ENCODE peak calls at places on chromosomes 2 and 18, in four cellular contexts. U is NCI-H774, M is lung, D is globus pallidus. Z is an unnamed sample.

GRCh38 chr2:235677276-235677788 is 183.5 kb downstream of the AGAP1 start:
- DNase-seq in D (no peak), M (no peak), U (no peak), Z (no peak)

GRCh38 chr2:25618676-25619075 is 54.7 kb downstream of the DTNB start:
- DNase-seq in M (no peak), D (no peak), U (peak; percentile 66), Z (no peak)

GRCh38 chr2:158990397-158991209 is 22.2 kb downstream of the TANC1 start:
- DNase-seq in D (no peak), M (no peak), U (no peak), Z (no peak)

GRCh38 chr2:172357442-172357841 is 69.9 kb upstream of the ITGA6 start:
- DNase-seq in M (no peak), U (no peak), D (no peak), Z (peak; percentile 14)

GRCh38 chr2:217899231-217900009 is 103.4 kb downstream of the TNS1 start:
- DNase-seq in D (no peak), U (peak; percentile 8), M (peak; percentile 82), Z (peak; percentile 50)

GRCh38 chr2:102155131-102155702 is 12.7 kb downstream of the IL1R1 start:
- DNase-seq in D (no peak), U (no peak), M (no peak), Z (no peak)

GRCh38 chr2:226423498-226423960 is 376.1 kb downstream of the IRS1 start:
- DNase-seq in U (no peak), M (peak; percentile 28), D (peak; percentile 32), Z (peak; percentile 68)

GRCh38 chr18:56511996-56512395 is 126.4 kb downstream of the TXNL1 start:
- DNase-seq in D (no peak), U (no peak), M (no peak), Z (no peak)

GRCh38 chr2:84807063-84807485 is 73.8 kb downstream of the TRABD2A start:
- DNase-seq in D (no peak), U (no peak), M (peak; percentile 81), Z (peak; percentile 87)

GRCh38 chr2:84495539-84496146 is 20.7 kb upstream of the DNAH6 start:
- DNase-seq in D (peak; percentile 64), M (peak; percentile 38), U (peak; percentile 35), Z (peak; percentile 64)

GRCh38 chr2:144454466-144455287 is 65.2 kb downstream of the ZEB2 start:
- DNase-seq in M (no peak), D (peak; percentile 52), U (no peak), Z (no peak)

GRCh38 chr2:54634564-54635511 is 88.6 kb upstream of the EML6 start:
- DNase-seq in U (no peak), M (no peak), D (no peak), Z (no peak)

GRCh38 chr2:53379547-53379946 is 388.1 kb upstream of the CHAC2 start:
- DNase-seq in M (no peak), D (no peak), U (no peak), Z (no peak)

GRCh38 chr2:106695919-106696318 is 190.0 kb downstream of the ST6GAL2 start:
- DNase-seq in U (no peak), M (no peak), D (no peak), Z (no peak)

GRCh38 chr2:209468796-209469325 is 45.0 kb downstream of the MAP2 start:
- DNase-seq in M (no peak), D (no peak), U (no peak), Z (no peak)

GRCh38 chr2:113202305-113203216 is 28.8 kb downstream of the PSD4 start:
- DNase-seq in U (no peak), D (no peak), M (no peak), Z (no peak)

GRCh38 chr2:219253753-219254589 is at the start of gene TUBA4A:
- DNase-seq in U (peak; percentile 75), D (peak; percentile 78), M (peak; percentile 84), Z (peak; percentile 85)

GRCh38 chr2:20661981-20662937 is 4.7 kb upstream of the GDF7 start:
- DNase-seq in D (no peak), U (no peak), M (no peak), Z (no peak)

GRCh38 chr2:10326151-10326616 is 23.5 kb downstream of the HPCAL1 start:
- DNase-seq in M (no peak), D (no peak), U (no peak), Z (no peak)

GRCh38 chr2:37168217-37168981 is 11.6 kb upstream of the EIF2AK2 start:
- DNase-seq in U (no peak), D (no peak), M (no peak), Z (peak; percentile 71)

GRCh38 chr2:132760971-132761370 is 91.0 kb upstream of the LYPD1 start:
- DNase-seq in D (no peak), U (no peak), M (no peak), Z (no peak)

GRCh38 chr2:219433666-219434467 is 776 bp upstream of the SPEG start:
- DNase-seq in D (no peak), M (no peak), U (no peak), Z (peak; percentile 73)

GRCh38 chr18:59957957-59958356 is 58.2 kb downstream of the PMAIP1 start:
- DNase-seq in D (no peak), M (no peak), U (peak; percentile 86), Z (peak; percentile 96)

GRCh38 chr2:225937625-225938024 is 538.1 kb downstream of the NYAP2 start:
- DNase-seq in D (no peak), U (no peak), M (no peak), Z (peak; percentile 29)

GRCh38 chr2:164792316-164793127 is 49.1 kb downstream of the COBLL1 start:
- DNase-seq in U (no peak), D (no peak), M (no peak), Z (peak; percentile 44)

GRCh38 chr2:202043473-202043872 is 9.8 kb downstream of the FZD7 start:
- DNase-seq in M (no peak), D (no peak), U (no peak), Z (peak; percentile 24)

GRCh38 chr2:143259368-143259958 is 130.2 kb downstream of the ARHGAP15 start:
- DNase-seq in U (peak; percentile 34), M (peak; percentile 63), D (peak; percentile 61), Z (peak; percentile 89)

GRCh38 chr2:121479882-121480522 is 50.7 kb upstream of the RNU4ATAC start:
- DNase-seq in D (no peak), M (peak; percentile 34), U (no peak), Z (peak; percentile 12)

GRCh38 chr2:172299741-172300140 is 127.6 kb upstream of the ITGA6 start:
- DNase-seq in D (no peak), U (peak; percentile 64), M (no peak), Z (no peak)

GRCh38 chr2:42562474-42563144 is 5.8 kb upstream of the MTA3 start:
- DNase-seq in M (peak; percentile 50), U (no peak), D (no peak), Z (no peak)

GRCh38 chr2:132463719-132464118 is 47.1 kb downstream of the GPR39 start:
- DNase-seq in U (no peak), M (no peak), D (no peak), Z (no peak)

GRCh38 chr2:198309673-198310280 is 505.4 kb downstream of the PLCL1 start:
- DNase-seq in D (peak; percentile 45), M (no peak), U (peak; percentile 40), Z (peak; percentile 82)

GRCh38 chr18:50282521-50283335 is 1.4 kb upstream of the MBD1 start:
- DNase-seq in U (no peak), M (no peak), D (no peak), Z (no peak)

GRCh38 chr2:171522057-171522803 is at the start of gene CYBRD1:
- DNase-seq in U (no peak), D (peak; percentile 92), M (peak; percentile 82), Z (peak; percentile 83)

GRCh38 chr2:112321375-112322320 is 46.3 kb downstream of the ZC3H6 start:
- DNase-seq in U (no peak), D (no peak), M (no peak), Z (no peak)

GRCh38 chr2:181876614-181877063 is 14.9 kb upstream of the ITPRID2 start:
- DNase-seq in D (no peak), U (no peak), M (no peak), Z (peak; percentile 38)

GRCh38 chr2:186570587-186570986 is 19.3 kb upstream of the ITGAV start:
- DNase-seq in M (no peak), D (no peak), U (no peak), Z (peak; percentile 60)